ENCODE peak calls at places on chromosome 9, in seven cellular contexts. R, K, G, B, P, C and J are unnamed samples.

GRCh38 chr9:120538339-120538738 is 41.6 kb downstream of the CDK5RAP2 start:
- DNase-seq in G (no peak), K (no peak), C (no peak), P (peak), B (no peak), R (no peak), J (no peak)

GRCh38 chr9:19116391-19116790 is 10.9 kb downstream of the PLIN2 start:
- DNase-seq in P (no peak), R (no peak), B (peak), C (no peak), K (no peak), G (no peak), J (no peak)

GRCh38 chr9:35798658-35799366 is 7.4 kb downstream of the NPR2 start:
- DNase-seq in P (peak), R (peak), C (no peak), G (no peak), K (no peak), B (peak), J (peak)

GRCh38 chr9:70911791-70912190 is 209.6 kb downstream of the TRPM3 start:
- DNase-seq in B (no peak), C (no peak), K (no peak), P (no peak), R (no peak), G (no peak), J (no peak)

GRCh38 chr9:90459321-90459720 is 183.3 kb downstream of the DIRAS2 start:
- DNase-seq in R (no peak), B (no peak), C (no peak), K (no peak), P (no peak), G (no peak), J (no peak)

GRCh38 chr9:99682870-99683269 is 138.8 kb upstream of the NR4A3 start:
- DNase-seq in G (no peak), C (no peak), K (no peak), B (no peak), R (no peak), P (no peak), J (no peak)

GRCh38 chr9:3045153-3045552 is 201.3 kb upstream of the PUM3 start:
- DNase-seq in B (no peak), C (no peak), P (no peak), G (no peak), K (no peak), R (no peak), J (no peak)

GRCh38 chr9:88835038-88835466 is 156.2 kb upstream of the S1PR3 start:
- DNase-seq in R (no peak), B (peak), K (no peak), C (no peak), P (peak), G (no peak), J (no peak)

GRCh38 chr9:110821064-110821463 is 152.5 kb downstream of the MUSK start:
- DNase-seq in R (no peak), B (no peak), P (no peak), C (no peak), K (no peak), G (no peak), J (no peak)

GRCh38 chr9:133837644-133838597 is 99.8 kb upstream of the SARDH start:
- DNase-seq in C (no peak), G (no peak), P (no peak), B (no peak), K (no peak), R (no peak), J (no peak)

GRCh38 chr9:70835323-70835722 is 286.1 kb downstream of the TRPM3 start:
- DNase-seq in B (no peak), K (no peak), R (no peak), G (peak), C (no peak), P (peak), J (no peak)

GRCh38 chr9:129393064-129393463 is 215.0 kb upstream of the IER5L start:
- DNase-seq in K (no peak), P (no peak), B (no peak), C (no peak), G (no peak), R (no peak), J (no peak)

GRCh38 chr9:78031271-78031825 is at the start of gene GNAQ:
- DNase-seq in C (no peak), B (no peak), P (no peak), K (peak), G (no peak), R (no peak), J (peak)

GRCh38 chr9:6232546-6232945 is 16.9 kb downstream of the IL33 start:
- DNase-seq in C (no peak), G (no peak), B (no peak), K (no peak), R (no peak), P (no peak), J (no peak)

GRCh38 chr9:130343445-130343918 is 77.9 kb downstream of the HMCN2 start:
- DNase-seq in P (no peak), G (no peak), K (peak), R (peak), B (no peak), C (no peak), J (no peak)

GRCh38 chr9:87656485-87656884 is 69.4 kb upstream of the CTSL start:
- DNase-seq in C (no peak), P (peak), K (no peak), G (no peak), B (no peak), R (no peak), J (no peak)

GRCh38 chr9:4704129-4704528 is 24.8 kb downstream of the CDC37L1 start:
- DNase-seq in R (no peak), K (no peak), C (no peak), P (no peak), B (no peak), G (no peak), J (no peak)

GRCh38 chr9:2299156-2299842 is 284.2 kb downstream of the SMARCA2 start:
- DNase-seq in K (no peak), R (no peak), B (no peak), P (no peak), C (no peak), G (no peak), J (peak)

GRCh38 chr9:137542486-137542885 is 7.7 kb downstream of the PNPLA7 start:
- DNase-seq in C (no peak), B (no peak), P (no peak), K (no peak), R (no peak), G (no peak), J (no peak)

GRCh38 chr9:6944093-6944551 is 186.3 kb downstream of the KDM4C start:
- DNase-seq in B (no peak), K (no peak), R (no peak), C (no peak), P (peak), G (peak), J (peak)

GRCh38 chr9:125444166-125444565 is 182.5 kb downstream of the GAPVD1 start:
- DNase-seq in G (no peak), P (no peak), K (no peak), B (no peak), R (no peak), C (no peak), J (no peak)

GRCh38 chr9:69276775-69277174 is 48.2 kb upstream of the ENTREP1 start:
- DNase-seq in B (no peak), R (no peak), P (no peak), C (no peak), G (no peak), K (no peak), J (no peak)

GRCh38 chr9:35112257-35113020 is 3.2 kb downstream of the ATOSB start:
- DNase-seq in K (no peak), C (no peak), P (peak), G (peak), B (no peak), R (no peak), J (no peak)

GRCh38 chr9:109251080-109251775 is 69.6 kb downstream of the EPB41L4B start:
- DNase-seq in K (no peak), C (no peak), P (peak), R (no peak), B (peak), G (no peak), J (no peak)

GRCh38 chr9:5642170-5642569 is 13.3 kb downstream of the RIC1 start:
- DNase-seq in B (no peak), P (no peak), K (no peak), G (no peak), C (no peak), R (no peak), J (no peak)

GRCh38 chr9:23556459-23556858 is 269.6 kb downstream of the ELAVL2 start:
- DNase-seq in R (no peak), B (no peak), P (no peak), C (no peak), G (no peak), K (no peak), J (no peak)

GRCh38 chr9:90915693-90916092 is 114.1 kb downstream of the SYK start:
- DNase-seq in K (peak), C (no peak), R (peak), B (no peak), G (no peak), P (peak), J (no peak)

GRCh38 chr9:78131969-78132687 is 100.5 kb upstream of the GNAQ start:
- DNase-seq in C (no peak), R (no peak), G (no peak), B (no peak), P (peak), K (no peak), J (no peak)

GRCh38 chr9:133377721-133378216 is 1.6 kb downstream of the STKLD1 start:
- DNase-seq in K (no peak), R (no peak), G (peak), B (peak), C (no peak), P (peak), J (peak)

GRCh38 chr9:83034587-83034986 is 28.4 kb downstream of the RASEF start:
- DNase-seq in B (peak), P (no peak), C (no peak), K (no peak), G (no peak), R (no peak), J (peak)

GRCh38 chr9:104118916-104119315 is 24.8 kb downstream of the SMC2 start:
- DNase-seq in K (no peak), C (no peak), P (no peak), G (no peak), B (no peak), R (no peak), J (no peak)

GRCh38 chr9:137141976-137142936 is 3.3 kb downstream of the GRIN1 start:
- DNase-seq in B (no peak), P (no peak), G (no peak), R (no peak), K (no peak), C (no peak), J (no peak)

GRCh38 chr9:3916420-3916819 is 383.4 kb downstream of the GLIS3 start:
- DNase-seq in R (no peak), P (no peak), C (no peak), B (no peak), K (no peak), G (no peak), J (no peak)

GRCh38 chr9:130029223-130029583 is 13.8 kb downstream of the FNBP1 start:
- DNase-seq in G (no peak), P (no peak), C (no peak), B (no peak), K (no peak), R (no peak), J (no peak)